ENCODE peak calls at places on chromosome 4, in seven cellular contexts. W is right lobe of liver, Q is breast epithelium, Y is thoracic aorta, N is Caco-2, B is SK-N-SH, A is cardiac muscle cell. E is an unnamed sample.

GRCh38 chr4:37594095-37594494 is 92.1 kb downstream of the RELL1 start:
- DNase-seq in A (no peak), W (no peak), N (no peak), Y (no peak), Q (no peak), B (no peak), E (no peak)

GRCh38 chr4:3675251-3676115 is 90.7 kb upstream of the ADRA2C start:
- DNase-seq in A (no peak), N (no peak), B (no peak), Y (no peak), W (no peak), Q (no peak), E (no peak)

GRCh38 chr4:1208970-1209704 is 36.8 kb upstream of the SPON2 start:
- DNase-seq in Y (no peak), N (peak; percentile 23), Q (no peak), W (peak; percentile 19), A (no peak), B (no peak), E (no peak)

GRCh38 chr4:113637363-113637762 is 124.2 kb downstream of the CAMK2D start:
- DNase-seq in Q (no peak), N (no peak), Y (no peak), B (no peak), W (no peak), A (no peak), E (no peak)

GRCh38 chr4:70734168-70734954 is 12.6 kb downstream of the RUFY3 start:
- DNase-seq in Q (no peak), B (no peak), W (no peak), Y (no peak), N (no peak), A (peak; percentile 18), E (no peak)

GRCh38 chr4:1177274-1178141 is 5.1 kb upstream of the SPON2 start:
- DNase-seq in W (peak; percentile 73), Y (no peak), N (peak; percentile 40), B (no peak), Q (no peak), A (no peak), E (no peak)

GRCh38 chr4:113616443-113616842 is 145.1 kb downstream of the CAMK2D start:
- DNase-seq in N (no peak), A (no peak), Y (no peak), W (no peak), Q (no peak), B (no peak), E (no peak)

GRCh38 chr4:99029852-99030251 is 34.3 kb downstream of the METAP1 start:
- DNase-seq in B (no peak), N (no peak), W (no peak), A (no peak), Q (no peak), Y (no peak), E (no peak)

GRCh38 chr4:69730002-69730401 is 30.4 kb downstream of the SULT1B1 start:
- DNase-seq in A (no peak), W (no peak), Q (no peak), B (no peak), N (no peak), Y (no peak), E (no peak)

GRCh38 chr4:155392486-155393184 is 15.9 kb upstream of the MAP9 start:
- DNase-seq in Q (no peak), A (no peak), W (no peak), N (peak; percentile 59), Y (no peak), B (no peak), E (peak; percentile 44)

GRCh38 chr4:118941149-118941548 is 52.5 kb downstream of the SYNPO2 start:
- DNase-seq in W (no peak), A (no peak), Y (no peak), Q (peak; percentile 54), B (no peak), N (no peak), E (no peak)

GRCh38 chr4:147518086-147518485 is 37.2 kb downstream of the EDNRA start:
- DNase-seq in Q (no peak), W (no peak), N (no peak), Y (no peak), B (no peak), A (no peak), E (no peak)

GRCh38 chr4:66169341-66169740 is 499.1 kb upstream of the EPHA5 start:
- DNase-seq in A (peak; percentile 46), B (peak; percentile 1), Q (no peak), Y (no peak), N (no peak), W (no peak), E (no peak)

GRCh38 chr4:8616831-8617230 is 24.3 kb downstream of the CPZ start:
- DNase-seq in W (peak; percentile 4), N (no peak), B (no peak), Q (no peak), A (no peak), Y (no peak), E (no peak)

GRCh38 chr4:876780-877179 is 50.9 kb upstream of the CPLX1 start:
- DNase-seq in W (no peak), N (no peak), A (no peak), Y (no peak), B (peak; percentile 59), Q (no peak), E (no peak)

GRCh38 chr4:185541251-185541671 is 6.0 kb upstream of the PDLIM3 start:
- DNase-seq in A (no peak), Q (peak; percentile 57), N (no peak), Y (peak; percentile 29), B (no peak), W (peak; percentile 25), E (no peak)

GRCh38 chr4:154490261-154490588 is 1.4 kb downstream of the DCHS2 start:
- DNase-seq in Q (no peak), N (no peak), W (no peak), A (no peak), B (no peak), Y (no peak), E (no peak)

GRCh38 chr4:176387571-176387970 is 67.8 kb downstream of the SPCS3 start:
- DNase-seq in N (no peak), Q (no peak), B (no peak), A (no peak), Y (no peak), W (no peak), E (no peak)

GRCh38 chr4:36242629-36243354 is 1.5 kb downstream of the ARAP2 start:
- DNase-seq in B (no peak), W (no peak), Y (no peak), Q (no peak), N (no peak), A (no peak), E (no peak)

GRCh38 chr4:41887821-41888699 is 47.2 kb upstream of the TMEM33 start:
- DNase-seq in N (no peak), A (peak; percentile 53), Q (no peak), B (no peak), Y (no peak), W (no peak), E (peak; percentile 29)

GRCh38 chr4:6548201-6548881 is 26.6 kb upstream of the MAN2B2 start:
- DNase-seq in N (peak; percentile 54), W (no peak), B (peak; percentile 78), Q (no peak), A (peak; percentile 62), Y (no peak), E (no peak)

GRCh38 chr4:101711590-101712255 is 78.8 kb upstream of the BANK1 start:
- DNase-seq in Q (no peak), B (no peak), Y (no peak), W (no peak), N (no peak), A (no peak), E (peak; percentile 5)

GRCh38 chr4:153616005-153616555 is 68.0 kb upstream of the TLR2 start:
- DNase-seq in A (no peak), W (no peak), Y (no peak), N (no peak), B (no peak), Q (no peak), E (no peak)

GRCh38 chr4:74062954-74063353 is 24.5 kb upstream of the CXCL3 start:
- DNase-seq in A (no peak), N (no peak), W (no peak), Q (no peak), B (no peak), Y (no peak), E (no peak)

GRCh38 chr4:31737419-31737818 is 1017.2 kb downstream of the PCDH7 start:
- DNase-seq in W (no peak), N (no peak), A (peak; percentile 5), Q (no peak), Y (no peak), B (no peak), E (no peak)

GRCh38 chr4:110636677-110637407 is 14.0 kb upstream of the PITX2 start:
- DNase-seq in B (no peak), A (peak; percentile 55), Q (no peak), W (no peak), Y (no peak), N (peak; percentile 86), E (peak; percentile 32)

GRCh38 chr4:169195032-169195431 is 75.7 kb downstream of the SH3RF1 start:
- DNase-seq in W (no peak), A (no peak), Q (no peak), N (no peak), B (no peak), Y (no peak), E (no peak)
- H3K4me3 ChIP-seq in W (no peak overlapping the region), A (no peak overlapping the region), Q (no peak overlapping the region), N (no peak overlapping the region), B (no peak overlapping the region), Y (no peak overlapping the region), E (no peak overlapping the region)

GRCh38 chr4:64538219-64538618 is 129.0 kb upstream of the TECRL start:
- DNase-seq in A (no peak), N (no peak), Q (no peak), B (no peak), Y (no peak), W (no peak), E (no peak)
- TF ChIP-seq CTCF in A (no peak), N (peak; percentile 15), Q (no peak), B (peak; percentile 52), Y (no peak), W (no peak), E (no peak)

GRCh38 chr4:125321709-125322362 is 7.1 kb downstream of the FAT4 start:
- DNase-seq in B (no peak), N (no peak), A (no peak), Y (no peak), W (no peak), Q (no peak), E (no peak)
- H3K4me3 ChIP-seq in B (peak overlapping the region; percentile 33), N (no peak overlapping the region), A (no peak overlapping the region), Y (peak overlapping the region; percentile 64), W (no peak overlapping the region), Q (peak overlapping the region; percentile 36), E (peak overlapping the region; percentile 1)

GRCh38 chr4:87934973-87935372 is 40.5 kb upstream of the SPP1 start:
- DNase-seq in Y (no peak), B (no peak), Q (no peak), W (no peak), A (no peak), N (no peak), E (no peak)

GRCh38 chr4:87939978-87940690 is 35.4 kb upstream of the SPP1 start:
- DNase-seq in A (no peak), N (no peak), W (no peak), B (no peak), Y (no peak), Q (no peak), E (no peak)

GRCh38 chr4:87941537-87942392 is 33.7 kb upstream of the SPP1 start:
- DNase-seq in Y (no peak), W (no peak), B (no peak), Q (no peak), N (no peak), A (no peak), E (no peak)

GRCh38 chr4:87937523-87937922 is 38.0 kb upstream of the SPP1 start:
- DNase-seq in B (no peak), W (no peak), Y (no peak), N (no peak), Q (no peak), A (no peak), E (no peak)

GRCh38 chr4:87938746-87939145 is 36.8 kb upstream of the SPP1 start:
- DNase-seq in B (no peak), A (no peak), Q (no peak), W (no peak), N (no peak), Y (no peak), E (no peak)
- TF ChIP-seq CTCF in B (no peak), A (no peak), Q (no peak), W (peak; percentile 12), N (no peak), Y (no peak), E (no peak)